ENCODE peak calls at places on chromosomes 2 and 18, in four cellular contexts. P is HepG2, M is GM12878, E is K562. F is an unnamed sample.

GRCh38 chr2:167420261-167420660 is 532.0 kb downstream of the XIRP2 start:
- DNase-seq in P (no peak), M (no peak), E (no peak), F (no peak)

GRCh38 chr2:173326806-173327205 is 27.9 kb upstream of the CDCA7 start:
- DNase-seq in P (no peak), M (no peak), E (no peak), F (no peak)

GRCh38 chr2:70806620-70807019 is 13.8 kb downstream of the CLEC4F start:
- DNase-seq in P (no peak), M (no peak), E (no peak), F (no peak)

GRCh38 chr2:12763486-12763885 is 46.8 kb downstream of the TRIB2 start:
- DNase-seq in P (no peak), M (no peak), E (no peak), F (no peak)

GRCh38 chr2:201882353-201883095 is 76.2 kb downstream of the CDK15 start:
- DNase-seq in P (no peak), M (no peak), E (no peak), F (no peak)

GRCh38 chr2:161995553-161996016 is 78.4 kb downstream of the DPP4 start:
- DNase-seq in P (peak; percentile 92), M (no peak), E (no peak), F (no peak)

GRCh38 chr2:18066894-18067293 is 188.4 kb downstream of the KCNS3 start:
- DNase-seq in P (no peak), M (no peak), E (no peak), F (no peak)

GRCh38 chr2:39304200-39304599 is 60.4 kb upstream of the CDKL4 start:
- DNase-seq in P (no peak), M (no peak), E (no peak), F (no peak)

GRCh38 chr2:55112229-55113016 is 62.2 kb upstream of the RTN4 start:
- DNase-seq in P (peak; percentile 44), M (no peak), E (peak; percentile 36), F (no peak)

GRCh38 chr2:18299423-18300212 is 260.8 kb downstream of the RDH14 start:
- DNase-seq in P (peak; percentile 71), M (no peak), E (no peak), F (no peak)

GRCh38 chr2:37985333-37985732 is 60.2 kb downstream of the RMDN2 start:
- DNase-seq in P (no peak), M (peak; percentile 20), E (no peak), F (no peak)

GRCh38 chr2:48043301-48043700 is 137.0 kb upstream of the FBXO11 start:
- DNase-seq in P (no peak), M (no peak), E (no peak), F (no peak)
- TF ChIP-seq ZBTB33 in P (no peak), M (no peak), E (no peak), F (no peak)

GRCh38 chr2:7430869-7431641 is 513.8 kb downstream of the RNF144A start:
- DNase-seq in P (no peak), M (no peak), E (no peak), F (no peak)
- TF ChIP-seq ATF3 in P (no peak), M (no peak), E (no peak), F (no peak)

GRCh38 chr2:56361844-56362243 is 178.1 kb downstream of the CCDC85A start:
- DNase-seq in P (no peak), M (no peak), E (no peak), F (no peak)

GRCh38 chr2:56369316-56369715 is 185.5 kb downstream of the CCDC85A start:
- DNase-seq in P (no peak), M (no peak), E (no peak), F (no peak)

GRCh38 chr2:56364902-56365301 is 181.1 kb downstream of the CCDC85A start:
- DNase-seq in P (no peak), M (no peak), E (no peak), F (no peak)
- TF ChIP-seq RAD21 in P (no peak), M (no peak), E (no peak), F (no peak)

GRCh38 chr2:152376385-152376784 is 41.4 kb downstream of the FMNL2 start:
- DNase-seq in P (no peak), M (no peak), E (no peak), F (no peak)
- TF ChIP-seq ZBTB33 in P (no peak), M (no peak), E (no peak), F (no peak)

GRCh38 chr2:223570784-223571183 is 31.4 kb downstream of the SCG2 start:
- DNase-seq in P (no peak), M (no peak), E (no peak), F (no peak)
- TF ChIP-seq ATF3 in P (no peak), M (no peak), E (no peak), F (no peak)

DNA sequence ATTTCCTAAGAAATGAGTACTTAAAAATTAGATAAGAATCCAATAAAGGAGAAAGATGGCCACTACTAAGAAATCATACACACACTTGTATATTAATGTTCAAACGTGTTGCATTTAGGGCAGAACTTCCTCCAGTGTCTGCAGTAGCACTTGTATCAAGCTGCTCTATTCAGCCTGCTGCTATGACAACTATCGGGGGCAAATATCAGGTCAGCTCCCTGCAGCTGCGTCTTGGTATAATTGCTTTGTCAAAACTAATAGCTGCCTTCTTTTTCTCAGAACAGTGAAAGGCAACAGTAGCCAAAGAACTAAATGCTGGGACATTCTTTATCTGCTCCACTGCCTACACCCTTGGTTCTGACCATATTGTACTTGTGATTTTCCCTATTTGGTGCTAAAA is 300.7 kb downstream of the NOL4 start:
- DNase-seq in P (no peak), M (no peak), E (no peak), F (no peak)
- TF ChIP-seq RAD21 in P (no peak), M (no peak), E (no peak), F (no peak)

GRCh38 chr2:8053241-8053640 is 628.6 kb upstream of the ID2 start:
- DNase-seq in P (no peak), M (no peak), E (no peak), F (no peak)

GRCh38 chr2:8049111-8049720 is 632.6 kb upstream of the ID2 start:
- DNase-seq in P (no peak), M (no peak), E (no peak), F (no peak)

GRCh38 chr2:8054070-8054469 is 627.8 kb upstream of the ID2 start:
- DNase-seq in P (no peak), M (no peak), E (no peak), F (no peak)

GRCh38 chr2:8046849-8047248 is 635.0 kb upstream of the ID2 start:
- DNase-seq in P (no peak), M (no peak), E (no peak), F (no peak)

GRCh38 chr2:8049851-8050571 is 631.8 kb upstream of the ID2 start:
- DNase-seq in P (no peak), M (peak; percentile 79), E (no peak), F (no peak)
- TF ChIP-seq ZBTB33 in P (no peak), M (no peak), E (no peak), F (no peak)

F was measured in HCT116.